ENCODE peak calls at places on chromosome 19, in five cellular contexts. U is neural progenitor cell, M is mucosa of descending colon, A is neural crest cell, O is AG10803. W is an unnamed sample.

GRCh38 chr19:6611441-6611852 is 20.5 kb upstream of the CD70 start:
- DNase-seq in A (no peak), O (peak; percentile 57), M (no peak), U (no peak), W (no peak)

GRCh38 chr19:55080121-55080914 is 4.6 kb downstream of the EPS8L1 start:
- DNase-seq in A (peak; percentile 62), O (peak; percentile 58), U (peak; percentile 83), M (peak; percentile 93), W (no peak)

GRCh38 chr19:4208385-4209094 is 20.8 kb upstream of the EBI3 start:
- DNase-seq in U (peak; percentile 54), O (no peak), A (no peak), M (peak; percentile 64), W (no peak)

GRCh38 chr19:29544656-29545360 is 19.0 kb downstream of the VSTM2B start:
- DNase-seq in U (no peak), M (no peak), O (no peak), A (no peak), W (no peak)

GRCh38 chr19:9205506-9206113 is 13.8 kb downstream of the OR7D4 start:
- DNase-seq in M (peak; percentile 79), U (peak; percentile 82), A (peak; percentile 71), O (peak; percentile 59), W (peak; percentile 27)

GRCh38 chr19:17739121-17739875 is 12.0 kb upstream of the FCHO1 start:
- DNase-seq in A (no peak), O (no peak), U (no peak), M (no peak), W (no peak)

GRCh38 chr19:5993516-5994406 is 15.8 kb upstream of the RANBP3 start:
- DNase-seq in M (no peak), O (peak; percentile 11), U (no peak), A (no peak), W (no peak)

GRCh38 chr19:4083677-4084546 is 17.2 kb upstream of the ZBTB7A start:
- DNase-seq in O (no peak), M (peak; percentile 74), A (no peak), U (no peak), W (no peak)

GRCh38 chr19:23055946-23056345 is 53.0 kb upstream of the ZNF728 start:
- DNase-seq in U (no peak), A (no peak), O (no peak), M (no peak), W (no peak)

GRCh38 chr19:38869836-38870607 is 8.1 kb downstream of the RINL start:
- DNase-seq in A (peak; percentile 61), M (peak; percentile 89), U (peak; percentile 81), O (peak; percentile 60), W (no peak)

GRCh38 chr19:24140099-24140498 is 53.1 kb downstream of the ZNF254 start:
- DNase-seq in O (peak; percentile 71), U (no peak), M (no peak), A (no peak), W (peak; percentile 42)

GRCh38 chr19:16613841-16614240 is 14.2 kb downstream of the MED26 start:
- DNase-seq in O (no peak), M (no peak), A (no peak), U (no peak), W (no peak)

GRCh38 chr19:4984448-4984990 is 15.6 kb downstream of the KDM4B start:
- DNase-seq in O (no peak), M (no peak), A (no peak), U (no peak), W (no peak)

GRCh38 chr19:46697142-46697960 is 19.6 kb downstream of the PRKD2 start:
- DNase-seq in M (peak; percentile 98), A (peak; percentile 84), O (peak; percentile 70), U (peak; percentile 97), W (peak; percentile 50)

GRCh38 chr19:49422407-49423277 is 599 bp downstream of the PTH2 start:
- DNase-seq in U (peak; percentile 92), A (peak; percentile 56), M (peak; percentile 29), O (no peak), W (no peak)

GRCh38 chr19:21482863-21483276 is 22.5 kb upstream of the ZNF429 start:
- DNase-seq in U (peak; percentile 26), A (no peak), O (peak; percentile 44), M (peak; percentile 32), W (no peak)

GRCh38 chr19:12665646-12666304 is 767 bp downstream of the MAN2B1 start:
- DNase-seq in U (no peak), M (no peak), O (no peak), A (no peak), W (no peak)

GRCh38 chr19:29091127-29091526 is 121.8 kb downstream of the UQCRFS1 start:
- DNase-seq in U (no peak), O (no peak), M (no peak), A (no peak), W (no peak)

GRCh38 chr19:10505583-10506229 is 2.5 kb upstream of the KEAP1 start:
- DNase-seq in M (peak; percentile 88), O (peak; percentile 61), U (peak; percentile 83), A (peak; percentile 76), W (no peak)

GRCh38 chr19:32864318-32865007 is 5.1 kb downstream of the SLC7A9 start:
- DNase-seq in U (no peak), O (no peak), M (no peak), A (no peak), W (no peak)

DNA sequence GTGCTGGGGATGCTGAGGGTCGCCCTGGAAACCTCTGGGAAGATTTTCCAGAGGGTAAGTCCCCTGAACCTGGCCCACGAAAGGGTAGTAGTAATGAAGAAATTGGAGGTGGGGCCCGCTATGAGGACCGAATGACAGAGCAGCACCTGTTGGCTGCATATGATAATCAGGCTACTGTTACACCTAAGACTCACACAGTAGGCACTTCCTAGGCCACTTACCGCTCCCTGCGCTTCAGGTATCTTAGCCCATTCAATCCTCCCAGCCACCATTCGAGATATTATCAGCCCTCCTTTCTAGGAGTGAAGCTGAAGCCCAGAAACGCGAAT is 4.3 kb upstream of the LRFN3 start:
- DNase-seq in M (no peak), U (no peak), A (no peak), O (no peak), W (no peak)
- TF ChIP-seq CTCF in M (no peak), U (no peak), A (peak; percentile 8), O (no peak), W (no peak)

GRCh38 chr19:30807263-30807662 is 435.1 kb downstream of the ZNF536 start:
- DNase-seq in M (no peak), A (no peak), U (no peak), O (no peak), W (no peak)

GRCh38 chr19:30815889-30816580 is 443.9 kb downstream of the ZNF536 start:
- DNase-seq in M (no peak), U (no peak), O (no peak), A (no peak), W (no peak)

GRCh38 chr19:30811397-30812098 is 439.4 kb downstream of the ZNF536 start:
- DNase-seq in O (no peak), A (no peak), M (no peak), U (no peak), W (no peak)

GRCh38 chr19:30817965-30818364 is 445.8 kb downstream of the ZNF536 start:
- DNase-seq in O (no peak), A (no peak), U (no peak), M (no peak), W (no peak)

GRCh38 chr19:30812099-30812684 is 440.0 kb downstream of the ZNF536 start:
- DNase-seq in O (no peak), M (no peak), U (no peak), A (no peak), W (no peak)
- TF ChIP-seq CTCF in O (no peak), M (no peak), U (no peak), A (no peak), W (no peak)

GRCh38 chr19:42312370-42312769 is 739 bp upstream of the TMEM145 start:
- DNase-seq in M (no peak), O (no peak), A (no peak), U (no peak), W (no peak)

GRCh38 chr19:42315024-42315423 is 1.9 kb downstream of the TMEM145 start:
- DNase-seq in U (no peak), M (no peak), O (no peak), A (no peak), W (no peak)

GRCh38 chr19:42313840-42314755 is 989 bp downstream of the TMEM145 start:
- DNase-seq in M (no peak), A (no peak), U (no peak), O (no peak), W (no peak)

GRCh38 chr19:42311612-42312160 is 1.4 kb upstream of the TMEM145 start:
- DNase-seq in M (no peak), O (no peak), A (no peak), U (peak; percentile 45), W (no peak)

GRCh38 chr19:42313096-42313839 is at the start of gene TMEM145:
- DNase-seq in A (peak; percentile 49), M (no peak), U (peak; percentile 84), O (peak; percentile 44), W (no peak)
- TF ChIP-seq CTCF in A (peak; percentile 37), M (no peak), U (no peak), O (no peak), W (no peak)

GRCh38 chr19:47826800-47827199 is 5.1 kb downstream of the CRX start:
- DNase-seq in A (no peak), M (no peak), O (no peak), U (no peak), W (no peak)

GRCh38 chr19:47821460-47822020 is at the start of gene CRX:
- DNase-seq in U (peak; percentile 49), O (no peak), A (no peak), M (no peak), W (no peak)

GRCh38 chr19:47820410-47820809 is 1.3 kb upstream of the CRX start:
- DNase-seq in O (no peak), U (no peak), A (no peak), M (no peak), W (no peak)

GRCh38 chr19:47819841-47820244 is 1.9 kb upstream of the CRX start:
- DNase-seq in M (no peak), A (no peak), U (peak; percentile 95), O (no peak), W (no peak)

GRCh38 chr19:47824396-47824795 is 2.7 kb downstream of the CRX start:
- DNase-seq in U (no peak), A (no peak), O (no peak), M (no peak), W (no peak)
- TF ChIP-seq CTCF in U (peak; percentile 11), A (no peak), O (no peak), M (no peak), W (no peak)

DNA sequence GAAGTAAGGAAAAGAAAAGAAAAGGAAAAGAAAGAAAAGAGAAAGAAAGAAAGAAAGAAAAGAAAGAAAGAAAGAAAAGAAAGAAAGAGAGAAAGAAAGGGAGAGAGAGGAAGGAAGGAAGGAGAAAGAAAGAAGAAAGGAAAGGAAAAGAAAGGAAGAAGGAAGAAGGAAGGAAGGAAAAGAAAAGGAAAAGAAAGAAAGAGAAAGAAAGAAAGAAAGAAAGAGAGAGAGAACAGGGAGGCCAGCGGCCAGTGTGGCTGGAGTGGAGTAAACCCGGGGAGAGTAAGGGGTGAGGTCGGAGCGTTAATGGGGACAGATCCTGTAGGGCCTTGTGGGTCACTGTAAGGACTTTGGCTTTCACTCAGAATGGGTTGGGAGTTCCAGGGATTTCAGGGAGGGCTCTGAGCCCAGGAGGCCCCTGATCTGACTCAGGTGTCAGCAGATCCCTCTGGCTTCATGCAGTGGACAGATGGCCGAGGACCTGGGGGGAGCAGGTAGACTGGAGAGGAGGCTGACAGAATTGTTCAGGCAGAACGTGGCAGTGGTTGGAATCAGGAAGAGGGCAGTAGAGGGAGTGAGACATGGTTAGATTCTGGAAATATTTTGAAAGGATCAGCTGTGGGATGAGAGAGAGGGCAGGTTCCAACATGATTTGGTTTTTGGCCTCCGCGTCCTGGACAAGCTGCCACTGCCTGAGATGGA is 19.8 kb upstream of the FXYD3 start:
- DNase-seq in M (no peak), O (no peak), A (no peak), U (no peak), W (no peak)
- TF ChIP-seq CTCF in M (no peak), O (no peak), A (no peak), U (no peak), W (no peak)